ENCODE peak calls at places on chromosome 6, in seven cellular contexts. One of them, this sample, is unnamed.

GRCh38 chr6:43887340-43887858 is 117.4 kb downstream of the VEGFA start:
- DNase-seq in stomach: peak
- DNase-seq in sigmoid colon: peak
- DNase-seq in transverse colon: no peak
- DNase-seq in HepG2: no peak
- DNase-seq in esophagus muscularis mucosa: no peak
- DNase-seq in upper lobe of left lung: no peak
- DNase-seq in this sample: no peak

GRCh38 chr6:4693566-4693965 is 82.6 kb upstream of the CDYL start:
- DNase-seq in stomach: no peak
- DNase-seq in sigmoid colon: no peak
- DNase-seq in transverse colon: no peak
- DNase-seq in HepG2: no peak
- DNase-seq in esophagus muscularis mucosa: no peak
- DNase-seq in upper lobe of left lung: no peak
- DNase-seq in this sample: no peak

GRCh38 chr6:141203902-141204575 is 928.7 kb upstream of the GJE1 start:
- DNase-seq in stomach: no peak
- DNase-seq in sigmoid colon: no peak
- DNase-seq in transverse colon: no peak
- DNase-seq in HepG2: no peak
- DNase-seq in esophagus muscularis mucosa: no peak
- DNase-seq in upper lobe of left lung: no peak
- DNase-seq in this sample: no peak

GRCh38 chr6:138570716-138571020 is 71.4 kb upstream of the NHSL1 start:
- DNase-seq in stomach: no peak
- DNase-seq in sigmoid colon: no peak
- DNase-seq in transverse colon: no peak
- DNase-seq in HepG2: peak
- DNase-seq in esophagus muscularis mucosa: no peak
- DNase-seq in upper lobe of left lung: no peak
- DNase-seq in this sample: no peak

GRCh38 chr6:39310542-39310941 is 3.7 kb downstream of the KCNK17 start:
- DNase-seq in stomach: no peak
- DNase-seq in sigmoid colon: no peak
- DNase-seq in transverse colon: no peak
- DNase-seq in HepG2: no peak
- DNase-seq in esophagus muscularis mucosa: no peak
- DNase-seq in upper lobe of left lung: no peak
- DNase-seq in this sample: no peak

GRCh38 chr6:111725446-111726112 is 119.9 kb upstream of the TRAF3IP2 start:
- DNase-seq in stomach: no peak
- DNase-seq in sigmoid colon: no peak
- DNase-seq in transverse colon: no peak
- DNase-seq in HepG2: no peak
- DNase-seq in esophagus muscularis mucosa: no peak
- DNase-seq in upper lobe of left lung: no peak
- DNase-seq in this sample: no peak

GRCh38 chr6:90436403-90436802 is 139.8 kb upstream of the BACH2 start:
- DNase-seq in stomach: no peak
- DNase-seq in sigmoid colon: no peak
- DNase-seq in transverse colon: no peak
- DNase-seq in HepG2: no peak
- DNase-seq in esophagus muscularis mucosa: no peak
- DNase-seq in upper lobe of left lung: no peak
- DNase-seq in this sample: no peak

GRCh38 chr6:32397252-32397920 is 9.6 kb downstream of the BTNL2 start:
- DNase-seq in stomach: no peak
- DNase-seq in sigmoid colon: no peak
- DNase-seq in transverse colon: peak
- DNase-seq in HepG2: no peak
- DNase-seq in esophagus muscularis mucosa: no peak
- DNase-seq in upper lobe of left lung: no peak
- DNase-seq in this sample: no peak

GRCh38 chr6:52286798-52287432 is 2.4 kb upstream of the MCM3 start:
- DNase-seq in stomach: peak
- DNase-seq in sigmoid colon: peak
- DNase-seq in transverse colon: peak
- DNase-seq in HepG2: peak
- DNase-seq in esophagus muscularis mucosa: no peak
- DNase-seq in upper lobe of left lung: peak
- DNase-seq in this sample: no peak

GRCh38 chr6:34705241-34705640 is 8.7 kb upstream of the ILRUN start:
- DNase-seq in stomach: no peak
- DNase-seq in sigmoid colon: no peak
- DNase-seq in transverse colon: no peak
- DNase-seq in HepG2: no peak
- DNase-seq in esophagus muscularis mucosa: no peak
- DNase-seq in upper lobe of left lung: no peak
- DNase-seq in this sample: no peak

GRCh38 chr6:145749632-145750031 is 14.3 kb upstream of the EPM2A start:
- DNase-seq in stomach: no peak
- DNase-seq in sigmoid colon: no peak
- DNase-seq in transverse colon: no peak
- DNase-seq in HepG2: peak
- DNase-seq in esophagus muscularis mucosa: no peak
- DNase-seq in upper lobe of left lung: no peak
- DNase-seq in this sample: no peak

GRCh38 chr6:84766118-84766683 is 1.8 kb upstream of the TBX18 start:
- DNase-seq in stomach: no peak
- DNase-seq in sigmoid colon: no peak
- DNase-seq in transverse colon: no peak
- DNase-seq in HepG2: no peak
- DNase-seq in esophagus muscularis mucosa: no peak
- DNase-seq in upper lobe of left lung: no peak
- DNase-seq in this sample: no peak

GRCh38 chr6:84762220-84762940 is 2.0 kb downstream of the TBX18 start:
- DNase-seq in stomach: no peak
- DNase-seq in sigmoid colon: no peak
- DNase-seq in transverse colon: no peak
- DNase-seq in HepG2: no peak
- DNase-seq in esophagus muscularis mucosa: no peak
- DNase-seq in upper lobe of left lung: no peak
- DNase-seq in this sample: no peak

GRCh38 chr6:84763397-84764331 is 734 bp downstream of the TBX18 start:
- DNase-seq in stomach: no peak
- DNase-seq in sigmoid colon: peak
- DNase-seq in transverse colon: no peak
- DNase-seq in HepG2: no peak
- DNase-seq in esophagus muscularis mucosa: no peak
- DNase-seq in upper lobe of left lung: no peak
- DNase-seq in this sample: peak

GRCh38 chr6:84762941-84763396 is 1.4 kb downstream of the TBX18 start:
- DNase-seq in stomach: no peak
- DNase-seq in sigmoid colon: no peak
- DNase-seq in transverse colon: no peak
- DNase-seq in HepG2: no peak
- DNase-seq in esophagus muscularis mucosa: no peak
- DNase-seq in upper lobe of left lung: no peak
- DNase-seq in this sample: peak

DNA sequence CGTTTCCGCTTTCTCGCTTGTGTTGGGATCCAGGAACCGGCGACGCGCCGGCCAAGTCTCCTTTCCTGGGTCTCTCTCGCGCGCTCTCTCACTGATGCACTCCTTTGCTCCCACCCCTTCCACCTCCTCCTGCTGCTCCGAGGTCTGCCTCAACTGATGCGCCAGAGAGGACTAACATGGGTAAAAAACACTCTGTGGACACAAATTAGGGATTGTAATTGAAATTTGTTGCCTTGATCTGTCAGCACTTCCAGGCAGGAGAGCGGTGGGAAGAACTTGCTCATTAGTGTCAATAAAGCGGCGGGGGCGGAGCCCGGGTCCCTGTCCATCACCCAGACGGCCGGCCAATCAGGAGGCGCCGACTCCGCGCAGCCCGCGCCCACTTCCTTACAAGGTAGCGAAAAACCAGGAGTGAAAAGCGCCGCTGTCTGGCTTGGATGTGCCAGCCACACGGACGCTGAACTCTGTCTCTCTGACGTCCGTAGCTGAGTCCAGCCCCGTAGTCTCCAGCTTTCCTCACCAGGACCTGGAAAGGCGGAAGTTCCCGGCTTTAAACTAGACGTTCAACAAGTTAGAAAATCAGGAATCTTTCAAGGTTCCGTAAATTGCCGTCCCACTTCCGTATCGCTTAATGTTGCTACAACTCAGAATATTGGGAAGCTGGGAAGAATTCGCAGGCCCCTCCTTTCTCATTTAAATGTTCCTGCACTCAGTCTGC is at the start of gene TBX18:
- DNase-seq in stomach: peak
- DNase-seq in sigmoid colon: peak
- DNase-seq in transverse colon: peak
- DNase-seq in HepG2: peak
- DNase-seq in esophagus muscularis mucosa: peak
- DNase-seq in upper lobe of left lung: peak
- DNase-seq in this sample: peak
- TF ChIP-seq POLR2AphosphoS5 in stomach: no peak
- TF ChIP-seq POLR2AphosphoS5 in sigmoid colon: peak
- TF ChIP-seq POLR2AphosphoS5 in transverse colon: no peak
- TF ChIP-seq POLR2AphosphoS5 in HepG2: no peak
- TF ChIP-seq POLR2AphosphoS5 in esophagus muscularis mucosa: peak
- TF ChIP-seq POLR2AphosphoS5 in upper lobe of left lung: no peak
- TF ChIP-seq POLR2AphosphoS5 in this sample: no peak

GRCh38 chr6:134457941-134458340 is 140.0 kb upstream of the SGK1 start:
- DNase-seq in stomach: no peak
- DNase-seq in sigmoid colon: no peak
- DNase-seq in transverse colon: no peak
- DNase-seq in HepG2: no peak
- DNase-seq in esophagus muscularis mucosa: no peak
- DNase-seq in upper lobe of left lung: no peak
- DNase-seq in this sample: no peak
- TF ChIP-seq EP300 in stomach: no peak
- TF ChIP-seq EP300 in sigmoid colon: no peak
- TF ChIP-seq EP300 in transverse colon: no peak
- TF ChIP-seq EP300 in HepG2: no peak
- TF ChIP-seq EP300 in esophagus muscularis mucosa: no peak
- TF ChIP-seq EP300 in upper lobe of left lung: no peak
- TF ChIP-seq EP300 in this sample: no peak

GRCh38 chr6:63188828-63189227 is 22.4 kb upstream of the FKBP1C start:
- DNase-seq in stomach: no peak
- DNase-seq in sigmoid colon: no peak
- DNase-seq in transverse colon: no peak
- DNase-seq in HepG2: no peak
- DNase-seq in esophagus muscularis mucosa: no peak
- DNase-seq in upper lobe of left lung: no peak
- DNase-seq in this sample: no peak

DNA sequence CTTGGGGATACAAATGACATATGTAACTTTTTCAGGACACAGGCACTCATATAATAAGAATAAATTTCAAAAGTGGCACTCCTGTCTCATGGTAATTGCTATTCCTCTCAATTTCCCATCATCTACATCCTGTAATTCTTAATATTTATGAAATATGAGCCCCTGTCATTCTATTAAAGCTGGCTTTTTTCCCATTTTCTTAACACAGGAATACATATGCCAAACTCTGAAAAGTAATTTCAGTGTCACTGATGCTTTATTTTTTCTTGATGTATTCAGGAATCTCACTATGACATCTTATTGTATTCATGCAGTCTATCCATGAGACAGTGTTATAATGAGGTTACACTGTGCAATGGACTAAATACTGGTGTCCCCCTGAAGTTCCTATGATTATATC is 24.3 kb upstream of the FKBP1C start:
- DNase-seq in stomach: no peak
- DNase-seq in sigmoid colon: no peak
- DNase-seq in transverse colon: no peak
- DNase-seq in HepG2: no peak
- DNase-seq in esophagus muscularis mucosa: no peak
- DNase-seq in upper lobe of left lung: no peak
- DNase-seq in this sample: no peak
- TF ChIP-seq POLR2AphosphoS5 in stomach: no peak
- TF ChIP-seq POLR2AphosphoS5 in sigmoid colon: no peak
- TF ChIP-seq POLR2AphosphoS5 in transverse colon: no peak
- TF ChIP-seq POLR2AphosphoS5 in HepG2: no peak
- TF ChIP-seq POLR2AphosphoS5 in esophagus muscularis mucosa: no peak
- TF ChIP-seq POLR2AphosphoS5 in upper lobe of left lung: no peak
- TF ChIP-seq POLR2AphosphoS5 in this sample: no peak

GRCh38 chr6:135932651-135933050 is 81.2 kb downstream of the PDE7B start:
- DNase-seq in stomach: no peak
- DNase-seq in sigmoid colon: no peak
- DNase-seq in transverse colon: no peak
- DNase-seq in HepG2: no peak
- DNase-seq in esophagus muscularis mucosa: no peak
- DNase-seq in upper lobe of left lung: no peak
- DNase-seq in this sample: no peak
- TF ChIP-seq EP300 in stomach: no peak
- TF ChIP-seq EP300 in sigmoid colon: no peak
- TF ChIP-seq EP300 in transverse colon: no peak
- TF ChIP-seq EP300 in HepG2: no peak
- TF ChIP-seq EP300 in esophagus muscularis mucosa: no peak
- TF ChIP-seq EP300 in upper lobe of left lung: no peak
- TF ChIP-seq EP300 in this sample: no peak

GRCh38 chr6:17927705-17928104 is 59.7 kb downstream of the KIF13A start:
- DNase-seq in stomach: no peak
- DNase-seq in sigmoid colon: no peak
- DNase-seq in transverse colon: no peak
- DNase-seq in HepG2: no peak
- DNase-seq in esophagus muscularis mucosa: peak
- DNase-seq in upper lobe of left lung: no peak
- DNase-seq in this sample: no peak

GRCh38 chr6:17931227-17931626 is 56.2 kb downstream of the KIF13A start:
- DNase-seq in stomach: no peak
- DNase-seq in sigmoid colon: no peak
- DNase-seq in transverse colon: no peak
- DNase-seq in HepG2: no peak
- DNase-seq in esophagus muscularis mucosa: no peak
- DNase-seq in upper lobe of left lung: no peak
- DNase-seq in this sample: no peak

GRCh38 chr6:17930321-17930993 is 57.0 kb downstream of the KIF13A start:
- DNase-seq in stomach: no peak
- DNase-seq in sigmoid colon: no peak
- DNase-seq in transverse colon: no peak
- DNase-seq in HepG2: peak
- DNase-seq in esophagus muscularis mucosa: peak
- DNase-seq in upper lobe of left lung: no peak
- DNase-seq in this sample: no peak

GRCh38 chr6:17932362-17932852 is 55.0 kb downstream of the KIF13A start:
- DNase-seq in stomach: no peak
- DNase-seq in sigmoid colon: peak
- DNase-seq in transverse colon: no peak
- DNase-seq in HepG2: peak
- DNase-seq in esophagus muscularis mucosa: no peak
- DNase-seq in upper lobe of left lung: peak
- DNase-seq in this sample: no peak

GRCh38 chr6:17928514-17929430 is 58.7 kb downstream of the KIF13A start:
- DNase-seq in stomach: no peak
- DNase-seq in sigmoid colon: no peak
- DNase-seq in transverse colon: no peak
- DNase-seq in HepG2: peak
- DNase-seq in esophagus muscularis mucosa: no peak
- DNase-seq in upper lobe of left lung: no peak
- DNase-seq in this sample: no peak
- TF ChIP-seq POLR2AphosphoS5 in stomach: no peak
- TF ChIP-seq POLR2AphosphoS5 in sigmoid colon: no peak
- TF ChIP-seq POLR2AphosphoS5 in transverse colon: no peak
- TF ChIP-seq POLR2AphosphoS5 in HepG2: no peak
- TF ChIP-seq POLR2AphosphoS5 in esophagus muscularis mucosa: no peak
- TF ChIP-seq POLR2AphosphoS5 in upper lobe of left lung: no peak
- TF ChIP-seq POLR2AphosphoS5 in this sample: no peak